ENCODE peak calls at places on chromosomes 16 and 17, in seven cellular contexts. M is HCT116, N is BE2C, H is heart left ventricle, F is cardiac muscle cell, C is AG09309, B is heart right ventricle. Q is an unnamed sample.
A peak's percentile ranks its signal among the peaks of the same experiment; 100 is the strongest.

GRCh38 chr17:61660726-61661125 is 69.7 kb upstream of the NACA2 start:
- DNase-seq in H (no peak), N (no peak), M (no peak), F (no peak), C (no peak), B (no peak), Q (no peak)

GRCh38 chr17:34408439-34408838 is 45.4 kb upstream of the CCL1 start:
- DNase-seq in B (no peak), C (no peak), N (no peak), H (no peak), F (no peak), M (no peak), Q (no peak)

GRCh38 chr17:58818654-58819053 is 63.0 kb downstream of the PPM1E start:
- DNase-seq in N (no peak), H (no peak), C (no peak), M (no peak), F (no peak), B (no peak), Q (no peak)

GRCh38 chr16:66095676-66096075 is 270.8 kb upstream of the CDH5 start:
- DNase-seq in M (no peak), N (no peak), B (no peak), F (no peak), H (no peak), C (no peak), Q (no peak)

GRCh38 chr16:89973235-89973634 is 24.7 kb downstream of the DEF8 start:
- DNase-seq in N (no peak), F (no peak), C (no peak), H (no peak), M (no peak), B (no peak), Q (no peak)

GRCh38 chr17:44738214-44738906 is 20.4 kb upstream of the ADAM11 start:
- DNase-seq in H (no peak), C (no peak), N (no peak), F (no peak), B (no peak), M (no peak), Q (no peak)

GRCh38 chr17:79294459-79295071 is 219.9 kb downstream of the ENGASE start:
- DNase-seq in F (peak; percentile 62), N (no peak), B (peak; percentile 62), M (no peak), H (peak; percentile 54), C (no peak), Q (peak; percentile 83)

GRCh38 chr16:89855301-89855945 is 18.0 kb upstream of the TCF25 start:
- DNase-seq in N (no peak), F (no peak), H (no peak), M (no peak), B (no peak), C (no peak), Q (no peak)

GRCh38 chr17:7916799-7917198 is 710 bp upstream of the RNF227 start:
- DNase-seq in H (no peak), M (no peak), N (no peak), B (no peak), C (no peak), F (peak; percentile 64), Q (no peak)

GRCh38 chr16:85579199-85579598 is 33.9 kb upstream of the GSE1 start:
- DNase-seq in M (no peak), C (no peak), B (no peak), F (no peak), H (no peak), N (no peak), Q (no peak)

GRCh38 chr16:12186774-12187335 is 210.3 kb downstream of the SNX29 start:
- DNase-seq in H (no peak), N (no peak), M (no peak), C (no peak), B (no peak), F (no peak), Q (no peak)

GRCh38 chr17:76260220-76260619 is 4.9 kb upstream of the UBALD2 start:
- DNase-seq in M (no peak), H (no peak), B (no peak), N (no peak), C (no peak), F (no peak), Q (no peak)

GRCh38 chr16:83954577-83955016 is 1.6 kb downstream of the OSGIN1 start:
- DNase-seq in N (no peak), C (no peak), F (peak; percentile 37), B (peak; percentile 54), M (peak; percentile 54), H (peak; percentile 66), Q (no peak)

GRCh38 chr17:4498461-4499397 is at the start of gene SPNS2:
- DNase-seq in N (peak; percentile 71), C (no peak), B (peak; percentile 62), H (peak; percentile 82), F (peak; percentile 53), M (no peak), Q (peak; percentile 75)

GRCh38 chr17:48547839-48548686 is 3.2 kb upstream of the HOXB2 start:
- DNase-seq in H (no peak), C (no peak), F (peak; percentile 70), N (no peak), B (no peak), M (no peak), Q (no peak)

GRCh38 chr16:31201511-31202401 is 804 bp downstream of the PYCARD start:
- DNase-seq in C (no peak), B (peak; percentile 16), M (no peak), H (peak; percentile 50), N (peak; percentile 37), F (no peak), Q (peak; percentile 54)

GRCh38 chr16:21260870-21261791 is 17.0 kb downstream of the CRYM start:
- DNase-seq in B (peak; percentile 16), H (no peak), M (peak; percentile 51), N (peak; percentile 32), C (peak; percentile 16), F (peak; percentile 93), Q (no peak)

GRCh38 chr17:53629188-53629587 is 193.5 kb upstream of the KIF2B start:
- DNase-seq in C (no peak), B (no peak), H (no peak), F (peak; percentile 57), M (no peak), N (no peak), Q (no peak)

GRCh38 chr17:14010999-14011692 is 58.2 kb upstream of the COX10 start:
- DNase-seq in B (no peak), N (no peak), F (no peak), C (no peak), H (no peak), M (no peak), Q (no peak)

GRCh38 chr16:82612263-82612662 is 14.5 kb upstream of the CDH13 start:
- DNase-seq in C (no peak), H (no peak), F (no peak), B (no peak), N (no peak), M (no peak), Q (no peak)

Q was measured in mesothelial cell of epicardium.